ENCODE peak calls at places on chromosomes 5 and 9, in six cellular contexts. N is IMR-90; A is BJ; E is psoas muscle; Q is CD4-positive, alpha-beta T cell; L is astrocyte of the cerebellum. R is an unnamed sample.

GRCh38 chr5:127849436-127849835 is 146.2 kb downstream of the CCDC192 start:
- DNase-seq in N (no peak), A (no peak), E (no peak), Q (no peak), L (no peak), R (no peak)

GRCh38 chr9:134871941-134872340 is 8.7 kb upstream of the FCN2 start:
- DNase-seq in N (peak), A (no peak), E (no peak), Q (no peak), L (no peak), R (no peak)

GRCh38 chr5:155929081-155929480 is 397.9 kb upstream of the SGCD start:
- DNase-seq in N (no peak), A (no peak), E (no peak), Q (no peak), L (no peak), R (no peak)

GRCh38 chr5:66987949-66988838 is 208.4 kb downstream of the CD180 start:
- DNase-seq in N (peak), A (no peak), E (no peak), Q (no peak), L (no peak), R (no peak)

GRCh38 chr9:91166796-91167366 is 194.8 kb downstream of the AUH start:
- DNase-seq in N (peak), A (no peak), E (no peak), Q (no peak), L (peak), R (peak)

GRCh38 chr9:117744856-117745389 is 40.7 kb downstream of the TLR4 start:
- DNase-seq in N (no peak), A (no peak), E (peak), Q (no peak), L (no peak), R (no peak)

GRCh38 chr9:129278391-129279237 is 100.6 kb upstream of the IER5L start:
- DNase-seq in N (no peak), A (no peak), E (no peak), Q (no peak), L (no peak), R (peak)

GRCh38 chr9:110329676-110330235 is 7.9 kb downstream of the TXNDC8 start:
- DNase-seq in N (no peak), A (no peak), E (no peak), Q (no peak), L (no peak), R (no peak)

GRCh38 chr5:117657591-117657990 is 1083.0 kb upstream of the SEMA6A start:
- DNase-seq in N (no peak), A (no peak), E (no peak), Q (no peak), L (peak), R (no peak)

GRCh38 chr9:104961238-104961637 is 33.3 kb upstream of the ABCA1 start:
- DNase-seq in N (peak), A (no peak), E (no peak), Q (no peak), L (no peak), R (peak)

GRCh38 chr9:109244179-109245132 is 76.4 kb downstream of the EPB41L4B start:
- DNase-seq in N (peak), A (no peak), E (peak), Q (peak), L (no peak), R (peak)

GRCh38 chr5:178505639-178506407 is 84.4 kb downstream of the COL23A1 start:
- DNase-seq in N (no peak), A (no peak), E (no peak), Q (no peak), L (no peak), R (no peak)

GRCh38 chr9:7118653-7119052 is 360.9 kb downstream of the KDM4C start:
- DNase-seq in N (no peak), A (no peak), E (no peak), Q (no peak), L (no peak), R (no peak)

GRCh38 chr5:84861306-84861705 is 476.6 kb upstream of the EDIL3 start:
- DNase-seq in N (peak), A (no peak), E (no peak), Q (no peak), L (no peak), R (no peak)

GRCh38 chr5:137575847-137576246 is 76.7 kb upstream of the SPOCK1 start:
- DNase-seq in N (no peak), A (no peak), E (no peak), Q (no peak), L (no peak), R (no peak)

GRCh38 chr5:57216714-57217113 is 42.9 kb downstream of the GPBP1 start:
- DNase-seq in N (peak), A (no peak), E (no peak), Q (no peak), L (peak), R (no peak)

GRCh38 chr5:136197462-136198142 is 4.6 kb upstream of the SMIM32 start:
- DNase-seq in N (no peak), A (no peak), E (no peak), Q (no peak), L (no peak), R (peak)

GRCh38 chr9:92483896-92484545 is 1.7 kb upstream of the ASPN start:
- DNase-seq in N (peak), A (no peak), E (no peak), Q (no peak), L (no peak), R (peak)

GRCh38 chr5:106574820-106575219 is 1095.9 kb downstream of the EFNA5 start:
- DNase-seq in N (no peak), A (no peak), E (no peak), Q (no peak), L (no peak), R (no peak)

GRCh38 chr5:94028001-94028400 is 286.6 kb upstream of the POU5F2 start:
- DNase-seq in N (peak), A (no peak), E (no peak), Q (no peak), L (no peak), R (no peak)

GRCh38 chr9:23830459-23830805 is 4.4 kb upstream of the ELAVL2 start:
- DNase-seq in N (no peak), A (no peak), E (no peak), Q (no peak), L (no peak), R (no peak)

GRCh38 chr5:78720234-78720985 is 71.8 kb upstream of the LHFPL2 start:
- DNase-seq in N (no peak), A (no peak), E (no peak), Q (no peak), L (no peak), R (no peak)

GRCh38 chr5:77850536-77851228 is 74.5 kb upstream of the TBCA start:
- DNase-seq in N (no peak), A (no peak), E (no peak), Q (no peak), L (no peak), R (no peak)

GRCh38 chr9:116383956-116384355 is 230.4 kb downstream of the PAPPA start:
- DNase-seq in N (peak), A (no peak), E (no peak), Q (no peak), L (no peak), R (no peak)

GRCh38 chr5:35785601-35786085 is 71.0 kb upstream of the IL7R start:
- DNase-seq in N (no peak), A (no peak), E (no peak), Q (no peak), L (no peak), R (peak)

GRCh38 chr5:100595152-100595811 is 60.1 kb downstream of the FAM174A start:
- DNase-seq in N (peak), A (peak), E (peak), Q (no peak), L (peak), R (peak)

GRCh38 chr5:54946306-54946705 is 39.1 kb downstream of the ESM1 start:
- DNase-seq in N (no peak), A (no peak), E (no peak), Q (no peak), L (no peak), R (no peak)

GRCh38 chr5:1001406-1002270 is 7.0 kb upstream of the NKD2 start:
- DNase-seq in N (no peak), A (no peak), E (no peak), Q (no peak), L (no peak), R (no peak)

GRCh38 chr5:127072861-127073846 is at the start of gene C5orf63:
- DNase-seq in N (peak), A (no peak), E (peak), Q (peak), L (no peak), R (peak)

GRCh38 chr5:174325441-174325840 is 279.9 kb downstream of the NSG2 start:
- DNase-seq in N (no peak), A (no peak), E (no peak), Q (no peak), L (no peak), R (no peak)

GRCh38 chr9:26331223-26331622 is 561.4 kb downstream of the CAAP1 start:
- DNase-seq in N (no peak), A (no peak), E (no peak), Q (no peak), L (peak), R (no peak)

GRCh38 chr5:83672158-83672557 is 48.5 kb downstream of the HAPLN1 start:
- DNase-seq in N (no peak), A (no peak), E (no peak), Q (no peak), L (no peak), R (no peak)

GRCh38 chr5:56910123-56910951 is 941 bp downstream of the SETD9 start:
- DNase-seq in N (no peak), A (no peak), E (peak), Q (no peak), L (no peak), R (no peak)

GRCh38 chr5:20109326-20109725 is 121.3 kb upstream of the CDH18 start:
- DNase-seq in N (no peak), A (no peak), E (no peak), Q (no peak), L (no peak), R (no peak)

GRCh38 chr5:20102291-20102690 is 114.3 kb upstream of the CDH18 start:
- DNase-seq in N (no peak), A (no peak), E (no peak), Q (no peak), L (no peak), R (no peak)

DNA sequence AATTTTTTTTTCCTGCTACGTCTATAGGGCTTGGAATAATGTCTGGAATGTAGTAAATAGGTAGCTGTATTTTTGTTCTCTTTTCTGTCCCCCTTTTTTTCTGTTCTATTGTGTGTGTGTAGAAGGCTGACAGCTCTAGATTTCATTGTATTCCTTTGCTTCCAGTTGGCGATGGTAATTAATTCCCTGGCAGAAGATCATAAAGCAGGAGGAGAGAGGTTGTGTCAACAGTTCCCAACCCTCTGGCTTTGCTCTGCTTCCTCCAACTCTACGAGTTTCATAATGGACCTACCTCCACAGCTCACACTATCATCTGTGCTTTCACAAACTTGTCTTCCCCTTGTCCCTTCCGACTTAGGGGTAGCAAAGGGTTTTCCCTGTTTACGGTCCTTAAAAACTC is 117.9 kb upstream of the CDH18 start:
- DNase-seq in N (no peak), A (no peak), E (no peak), Q (no peak), L (no peak), R (no peak)
- TF ChIP-seq CTCF in N (no peak), A (no peak), E (no peak), Q (no peak), L (no peak), R (no peak)

GRCh38 chr5:152723482-152723881 is 318.4 kb upstream of the NMUR2 start:
- DNase-seq in N (no peak), A (no peak), E (no peak), Q (no peak), L (no peak), R (no peak)
- TF ChIP-seq CTCF in N (no peak), A (no peak), E (no peak), Q (no peak), L (no peak), R (no peak)

GRCh38 chr5:15480436-15480835 is 19.5 kb upstream of the FBXL7 start:
- DNase-seq in N (no peak), A (no peak), E (no peak), Q (no peak), L (no peak), R (no peak)
- TF ChIP-seq CTCF in N (no peak), A (no peak), E (no peak), Q (no peak), L (no peak), R (no peak)

GRCh38 chr5:154199263-154199662 is 8.7 kb downstream of the GALNT10 start:
- DNase-seq in N (no peak), A (no peak), E (no peak), Q (no peak), L (no peak), R (no peak)
- TF ChIP-seq CTCF in N (no peak), A (no peak), E (no peak), Q (no peak), L (no peak), R (no peak)

DNA sequence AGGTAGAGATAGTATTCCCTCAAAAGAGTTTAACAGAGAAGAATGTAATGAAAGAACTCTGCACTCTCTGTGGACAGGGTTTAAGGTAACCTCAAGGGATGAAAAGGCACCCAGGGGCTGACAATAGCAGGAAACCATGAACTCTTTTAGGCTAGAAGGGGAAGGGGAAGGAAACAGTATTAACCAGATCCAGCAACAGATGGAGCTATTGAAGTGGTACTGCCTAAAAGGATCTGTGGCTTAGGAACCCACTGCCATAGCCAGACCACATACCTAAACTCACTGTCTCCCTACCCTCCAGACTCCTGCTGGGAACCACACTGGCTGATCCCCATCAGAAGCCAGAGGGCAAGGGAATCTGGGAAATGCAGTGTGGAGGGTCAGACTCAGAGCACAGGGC is 35.5 kb downstream of the PLGRKT start:
- DNase-seq in N (no peak), A (no peak), E (no peak), Q (no peak), L (no peak), R (no peak)
- TF ChIP-seq CTCF in N (no peak), A (no peak), E (no peak), Q (no peak), L (no peak), R (no peak)

GRCh38 chr5:109844148-109844547 is 154.4 kb downstream of the MAN2A1 start:
- DNase-seq in N (peak), A (no peak), E (no peak), Q (no peak), L (no peak), R (no peak)
- TF ChIP-seq CTCF in N (peak), A (peak), E (peak), Q (no peak), L (peak), R (peak)

GRCh38 chr9:35756743-35757526 is 2.9 kb upstream of the MSMP start:
- DNase-seq in N (no peak), A (no peak), E (peak), Q (peak), L (no peak), R (peak)
- TF ChIP-seq CTCF in N (no peak), A (no peak), E (no peak), Q (no peak), L (no peak), R (peak)

GRCh38 chr9:106025449-106025848 is 331.1 kb downstream of the TMEM38B start:
- DNase-seq in N (no peak), A (no peak), E (no peak), Q (no peak), L (no peak), R (no peak)
- TF ChIP-seq CTCF in N (no peak), A (no peak), E (no peak), Q (no peak), L (no peak), R (no peak)

GRCh38 chr5:80912479-80912878 is 47.7 kb upstream of the RASGRF2 start:
- DNase-seq in N (no peak), A (no peak), E (no peak), Q (no peak), L (no peak), R (no peak)
- TF ChIP-seq CTCF in N (no peak), A (no peak), E (no peak), Q (no peak), L (no peak), R (no peak)

DNA sequence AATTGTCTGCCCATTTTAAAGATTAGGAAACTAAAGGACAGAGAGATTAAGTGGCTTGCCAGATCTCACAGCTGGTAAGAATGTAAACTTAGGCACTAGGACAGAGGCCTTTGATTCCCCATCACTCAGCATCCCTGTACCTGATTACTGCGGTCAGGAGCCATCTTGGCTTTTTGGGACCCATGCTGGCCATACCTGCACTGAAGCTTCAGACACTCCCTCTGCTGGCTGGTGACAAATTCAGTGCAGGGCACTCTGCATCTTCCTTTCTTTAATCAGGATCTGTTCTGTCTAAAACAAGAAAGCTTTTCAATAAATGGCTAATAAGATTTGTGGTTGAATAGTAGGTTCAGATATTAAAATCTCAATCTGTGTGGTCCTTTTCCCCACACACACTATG is 215.5 kb upstream of the RORB start:
- DNase-seq in N (no peak), A (no peak), E (no peak), Q (no peak), L (no peak), R (no peak)
- TF ChIP-seq CTCF in N (no peak), A (no peak), E (no peak), Q (no peak), L (peak), R (peak)

R was measured in PC-9.